ENCODE peak calls at places on chromosomes 2 and 18, in eight cellular contexts. One of them, this sample, is unnamed.

GRCh38 chr2:220417503-220417902 is 790.1 kb downstream of the SLC4A3 start:
- DNase-seq in AG04450: no peak
- DNase-seq in lower leg skin: no peak
- DNase-seq in heart right ventricle: no peak
- DNase-seq in astrocyte of the spinal cord: no peak
- DNase-seq in WTC11: no peak
- DNase-seq in body of pancreas: no peak
- DNase-seq in HL-60: no peak
- DNase-seq in this sample: no peak

GRCh38 chr2:134513468-134513810 is 205.4 kb downstream of the TMEM163 start:
- DNase-seq in WTC11: no peak
- DNase-seq in HL-60: no peak
- DNase-seq in AG04450: no peak
- DNase-seq in heart right ventricle: no peak
- DNase-seq in body of pancreas: no peak
- DNase-seq in astrocyte of the spinal cord: no peak
- DNase-seq in lower leg skin: no peak
- DNase-seq in this sample: no peak

GRCh38 chr2:109660046-109660860 is 46.1 kb downstream of the SOWAHC start:
- DNase-seq in heart right ventricle: no peak
- DNase-seq in WTC11: no peak
- DNase-seq in AG04450: no peak
- DNase-seq in HL-60: no peak
- DNase-seq in body of pancreas: no peak
- DNase-seq in lower leg skin: no peak
- DNase-seq in astrocyte of the spinal cord: no peak
- DNase-seq in this sample: no peak

GRCh38 chr2:134539946-134540345 is 178.9 kb downstream of the TMEM163 start:
- DNase-seq in body of pancreas: no peak
- DNase-seq in heart right ventricle: no peak
- DNase-seq in WTC11: no peak
- DNase-seq in AG04450: no peak
- DNase-seq in lower leg skin: no peak
- DNase-seq in astrocyte of the spinal cord: no peak
- DNase-seq in HL-60: no peak
- DNase-seq in this sample: no peak

GRCh38 chr2:43136011-43136799 is 90.2 kb downstream of the ZFP36L2 start:
- DNase-seq in WTC11: no peak
- DNase-seq in body of pancreas: no peak
- DNase-seq in heart right ventricle: no peak
- DNase-seq in lower leg skin: no peak
- DNase-seq in astrocyte of the spinal cord: no peak
- DNase-seq in HL-60: peak; percentile 51
- DNase-seq in AG04450: no peak
- DNase-seq in this sample: no peak

GRCh38 chr18:38930881-38931753 is 1365.5 kb upstream of the CELF4 start:
- DNase-seq in heart right ventricle: no peak
- DNase-seq in body of pancreas: no peak
- DNase-seq in lower leg skin: no peak
- DNase-seq in AG04450: no peak
- DNase-seq in astrocyte of the spinal cord: no peak
- DNase-seq in HL-60: no peak
- DNase-seq in WTC11: no peak
- DNase-seq in this sample: no peak

GRCh38 chr2:167857406-167857805 is 390.0 kb downstream of the STK39 start:
- DNase-seq in body of pancreas: no peak
- DNase-seq in heart right ventricle: no peak
- DNase-seq in HL-60: no peak
- DNase-seq in astrocyte of the spinal cord: no peak
- DNase-seq in WTC11: no peak
- DNase-seq in lower leg skin: no peak
- DNase-seq in AG04450: no peak
- DNase-seq in this sample: no peak

GRCh38 chr18:39571511-39571910 is 2005.9 kb upstream of the CELF4 start:
- DNase-seq in heart right ventricle: no peak
- DNase-seq in lower leg skin: no peak
- DNase-seq in AG04450: no peak
- DNase-seq in body of pancreas: peak; percentile 10
- DNase-seq in HL-60: no peak
- DNase-seq in astrocyte of the spinal cord: peak; percentile 22
- DNase-seq in WTC11: no peak
- DNase-seq in this sample: peak; percentile 27

GRCh38 chr2:6773007-6773693 is 92.6 kb downstream of the CMPK2 start:
- DNase-seq in lower leg skin: no peak
- DNase-seq in HL-60: peak; percentile 44
- DNase-seq in astrocyte of the spinal cord: peak; percentile 27
- DNase-seq in heart right ventricle: peak; percentile 70
- DNase-seq in WTC11: peak; percentile 73
- DNase-seq in AG04450: no peak
- DNase-seq in body of pancreas: peak; percentile 65
- DNase-seq in this sample: peak; percentile 86

GRCh38 chr2:168450752-168451151 is 5.3 kb upstream of the CERS6 start:
- DNase-seq in AG04450: no peak
- DNase-seq in HL-60: no peak
- DNase-seq in astrocyte of the spinal cord: no peak
- DNase-seq in WTC11: no peak
- DNase-seq in heart right ventricle: no peak
- DNase-seq in body of pancreas: no peak
- DNase-seq in lower leg skin: no peak
- DNase-seq in this sample: no peak

GRCh38 chr2:131039535-131039907 is 53.7 kb downstream of the FAM168B start:
- DNase-seq in body of pancreas: no peak
- DNase-seq in heart right ventricle: no peak
- DNase-seq in astrocyte of the spinal cord: no peak
- DNase-seq in WTC11: no peak
- DNase-seq in lower leg skin: peak; percentile 11
- DNase-seq in HL-60: no peak
- DNase-seq in AG04450: no peak
- DNase-seq in this sample: no peak

GRCh38 chr2:55837073-55837472 is 86.5 kb downstream of the EFEMP1 start:
- DNase-seq in lower leg skin: no peak
- DNase-seq in astrocyte of the spinal cord: no peak
- DNase-seq in HL-60: no peak
- DNase-seq in heart right ventricle: no peak
- DNase-seq in AG04450: no peak
- DNase-seq in body of pancreas: no peak
- DNase-seq in WTC11: peak; percentile 59
- DNase-seq in this sample: no peak

GRCh38 chr2:55839182-55839819 is 84.3 kb downstream of the EFEMP1 start:
- DNase-seq in WTC11: peak; percentile 8
- DNase-seq in HL-60: no peak
- DNase-seq in lower leg skin: no peak
- DNase-seq in heart right ventricle: no peak
- DNase-seq in AG04450: peak; percentile 23
- DNase-seq in astrocyte of the spinal cord: peak; percentile 42
- DNase-seq in body of pancreas: peak; percentile 64
- DNase-seq in this sample: peak; percentile 67

GRCh38 chr2:55840460-55840859 is 83.1 kb downstream of the EFEMP1 start:
- DNase-seq in AG04450: no peak
- DNase-seq in HL-60: no peak
- DNase-seq in lower leg skin: no peak
- DNase-seq in astrocyte of the spinal cord: no peak
- DNase-seq in WTC11: no peak
- DNase-seq in heart right ventricle: no peak
- DNase-seq in body of pancreas: no peak
- DNase-seq in this sample: no peak

GRCh38 chr2:55842009-55842408 is 81.6 kb downstream of the EFEMP1 start:
- DNase-seq in body of pancreas: no peak
- DNase-seq in lower leg skin: no peak
- DNase-seq in heart right ventricle: no peak
- DNase-seq in HL-60: no peak
- DNase-seq in AG04450: no peak
- DNase-seq in astrocyte of the spinal cord: no peak
- DNase-seq in WTC11: no peak
- DNase-seq in this sample: no peak

DNA sequence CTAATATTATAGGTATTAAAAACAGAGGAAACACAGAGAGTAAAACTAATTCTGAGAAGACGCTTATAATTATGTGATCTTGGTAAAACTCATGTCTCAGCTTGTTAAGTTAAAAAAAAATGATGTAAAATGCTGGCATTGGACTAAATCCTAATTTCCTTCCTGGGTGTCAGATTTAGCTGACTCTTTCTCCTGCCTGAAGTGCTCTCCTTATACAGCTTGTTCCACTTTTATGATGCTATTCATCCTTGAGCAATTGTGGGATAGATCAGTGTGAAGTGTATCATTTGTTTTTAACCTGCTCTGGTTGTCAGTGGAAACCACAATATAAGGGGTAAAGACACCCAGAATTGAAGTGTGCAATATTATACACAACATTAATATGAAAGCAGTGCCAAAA is 84.9 kb downstream of the EFEMP1 start:
- DNase-seq in AG04450: no peak
- DNase-seq in body of pancreas: no peak
- DNase-seq in heart right ventricle: no peak
- DNase-seq in astrocyte of the spinal cord: no peak
- DNase-seq in WTC11: no peak
- DNase-seq in lower leg skin: no peak
- DNase-seq in HL-60: no peak
- DNase-seq in this sample: no peak
- TF ChIP-seq CTCF in AG04450: no peak
- TF ChIP-seq CTCF in body of pancreas: no peak
- TF ChIP-seq CTCF in heart right ventricle: no peak
- TF ChIP-seq CTCF in astrocyte of the spinal cord: no peak
- TF ChIP-seq CTCF in WTC11: no peak
- TF ChIP-seq CTCF in lower leg skin: no peak
- TF ChIP-seq CTCF in HL-60: no peak
- TF ChIP-seq CTCF in this sample: no peak

DNA sequence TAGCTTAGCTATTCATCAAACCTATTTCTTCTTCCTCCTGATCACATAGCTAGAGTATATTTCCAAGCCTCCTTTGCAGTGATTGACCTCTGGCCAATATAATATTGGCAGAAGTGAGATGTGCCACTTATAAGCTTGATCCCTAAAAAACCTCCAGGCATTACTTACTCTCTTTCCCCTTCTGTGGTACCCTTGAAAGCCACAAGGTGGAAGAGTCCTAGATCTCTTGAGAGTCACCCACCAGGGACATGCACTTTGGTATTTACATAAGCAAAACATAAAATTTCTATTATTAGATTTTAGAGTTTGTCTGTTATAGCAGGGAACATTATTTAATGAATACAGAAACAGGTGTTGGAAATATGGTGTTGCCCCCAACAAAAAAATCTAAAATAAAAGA is 112.0 kb downstream of the EXOC6B start:
- DNase-seq in lower leg skin: no peak
- DNase-seq in AG04450: no peak
- DNase-seq in astrocyte of the spinal cord: no peak
- DNase-seq in body of pancreas: no peak
- DNase-seq in WTC11: no peak
- DNase-seq in heart right ventricle: no peak
- DNase-seq in HL-60: no peak
- DNase-seq in this sample: no peak
- TF ChIP-seq CTCF in lower leg skin: no peak
- TF ChIP-seq CTCF in AG04450: peak; percentile 6
- TF ChIP-seq CTCF in astrocyte of the spinal cord: no peak
- TF ChIP-seq CTCF in body of pancreas: no peak
- TF ChIP-seq CTCF in WTC11: no peak
- TF ChIP-seq CTCF in heart right ventricle: peak; percentile 14
- TF ChIP-seq CTCF in HL-60: no peak
- TF ChIP-seq CTCF in this sample: peak; percentile 11

DNA sequence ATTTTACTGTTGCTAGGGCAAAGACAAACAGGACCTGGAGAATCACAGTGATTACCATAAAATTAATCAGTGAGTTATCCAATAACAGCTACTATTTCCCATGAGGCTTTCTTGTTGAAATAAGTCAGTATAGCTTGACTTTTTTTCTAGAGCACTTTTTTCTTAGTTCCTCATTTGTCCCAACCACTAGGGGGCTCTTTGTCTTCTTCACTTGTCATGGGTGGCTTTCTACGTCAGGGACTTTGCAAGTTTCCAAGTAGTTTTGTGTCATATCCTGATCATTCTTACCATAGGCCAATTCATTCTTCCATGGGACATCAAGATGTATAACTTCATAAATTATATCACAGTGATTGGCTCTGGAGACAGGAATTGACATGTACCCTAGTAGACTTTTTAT is 1019.6 kb upstream of the PIK3C3 start:
- DNase-seq in HL-60: peak; percentile 40
- DNase-seq in lower leg skin: no peak
- DNase-seq in AG04450: no peak
- DNase-seq in WTC11: no peak
- DNase-seq in astrocyte of the spinal cord: no peak
- DNase-seq in heart right ventricle: no peak
- DNase-seq in body of pancreas: no peak
- DNase-seq in this sample: no peak
- TF ChIP-seq CTCF in HL-60: peak; percentile 36
- TF ChIP-seq CTCF in lower leg skin: no peak
- TF ChIP-seq CTCF in AG04450: peak; percentile 45
- TF ChIP-seq CTCF in WTC11: peak; percentile 47
- TF ChIP-seq CTCF in astrocyte of the spinal cord: peak; percentile 55
- TF ChIP-seq CTCF in heart right ventricle: peak; percentile 17
- TF ChIP-seq CTCF in body of pancreas: no peak
- TF ChIP-seq CTCF in this sample: peak; percentile 15

GRCh38 chr2:2877427-2877826 is 500.2 kb downstream of the EIPR1 start:
- DNase-seq in HL-60: no peak
- DNase-seq in WTC11: no peak
- DNase-seq in body of pancreas: no peak
- DNase-seq in heart right ventricle: no peak
- DNase-seq in astrocyte of the spinal cord: no peak
- DNase-seq in lower leg skin: no peak
- DNase-seq in AG04450: no peak
- DNase-seq in this sample: no peak
- TF ChIP-seq CTCF in HL-60: no peak
- TF ChIP-seq CTCF in WTC11: no peak
- TF ChIP-seq CTCF in body of pancreas: no peak
- TF ChIP-seq CTCF in heart right ventricle: no peak
- TF ChIP-seq CTCF in astrocyte of the spinal cord: no peak
- TF ChIP-seq CTCF in lower leg skin: no peak
- TF ChIP-seq CTCF in AG04450: no peak
- TF ChIP-seq CTCF in this sample: no peak

GRCh38 chr18:25561923-25562322 is 210.0 kb upstream of the ZNF521 start:
- DNase-seq in AG04450: peak; percentile 8
- DNase-seq in heart right ventricle: no peak
- DNase-seq in HL-60: peak; percentile 21
- DNase-seq in astrocyte of the spinal cord: peak; percentile 9
- DNase-seq in lower leg skin: no peak
- DNase-seq in WTC11: peak; percentile 21
- DNase-seq in body of pancreas: no peak
- DNase-seq in this sample: peak; percentile 40
- TF ChIP-seq CTCF in AG04450: peak; percentile 43
- TF ChIP-seq CTCF in heart right ventricle: peak; percentile 31
- TF ChIP-seq CTCF in HL-60: no peak
- TF ChIP-seq CTCF in astrocyte of the spinal cord: peak; percentile 45
- TF ChIP-seq CTCF in lower leg skin: no peak
- TF ChIP-seq CTCF in WTC11: no peak
- TF ChIP-seq CTCF in body of pancreas: no peak
- TF ChIP-seq CTCF in this sample: no peak

GRCh38 chr2:219104107-219105050 is 43.7 kb upstream of the IHH start:
- DNase-seq in heart right ventricle: no peak
- DNase-seq in AG04450: no peak
- DNase-seq in astrocyte of the spinal cord: peak; percentile 36
- DNase-seq in WTC11: peak; percentile 41
- DNase-seq in lower leg skin: no peak
- DNase-seq in body of pancreas: no peak
- DNase-seq in HL-60: peak; percentile 52
- DNase-seq in this sample: peak; percentile 43
- TF ChIP-seq CTCF in heart right ventricle: peak; percentile 53
- TF ChIP-seq CTCF in AG04450: peak; percentile 84
- TF ChIP-seq CTCF in astrocyte of the spinal cord: peak; percentile 85
- TF ChIP-seq CTCF in WTC11: peak; percentile 75
- TF ChIP-seq CTCF in lower leg skin: no peak
- TF ChIP-seq CTCF in body of pancreas: peak; percentile 68
- TF ChIP-seq CTCF in HL-60: peak; percentile 94
- TF ChIP-seq CTCF in this sample: peak; percentile 88

GRCh38 chr2:105888625-105889024 is 143.9 kb downstream of the NCK2 start:
- DNase-seq in HL-60: peak; percentile 41
- DNase-seq in astrocyte of the spinal cord: no peak
- DNase-seq in body of pancreas: no peak
- DNase-seq in lower leg skin: no peak
- DNase-seq in AG04450: no peak
- DNase-seq in WTC11: no peak
- DNase-seq in heart right ventricle: no peak
- DNase-seq in this sample: peak; percentile 34
- TF ChIP-seq CTCF in HL-60: peak; percentile 11
- TF ChIP-seq CTCF in astrocyte of the spinal cord: no peak
- TF ChIP-seq CTCF in body of pancreas: no peak
- TF ChIP-seq CTCF in lower leg skin: no peak
- TF ChIP-seq CTCF in AG04450: no peak
- TF ChIP-seq CTCF in WTC11: no peak
- TF ChIP-seq CTCF in heart right ventricle: no peak
- TF ChIP-seq CTCF in this sample: peak; percentile 19